ENCODE peak calls at places on chromosomes 2 and 18, in four cellular contexts. D is cardiac muscle cell, C is tibial artery, H is mammary epithelial cell. B is an unnamed sample.
A peak's percentile ranks its signal among the peaks of the same experiment; 100 is the strongest.

GRCh38 chr2:235216901-235217300 is 265.1 kb downstream of the SH3BP4 start:
- DNase-seq in D (no peak), C (no peak), H (no peak), B (no peak)

GRCh38 chr2:219831957-219832356 is 204.5 kb downstream of the SLC4A3 start:
- DNase-seq in D (no peak), C (no peak), H (no peak), B (no peak)

GRCh38 chr2:32947076-32947483 is 327 bp downstream of the LTBP1 start:
- DNase-seq in D (no peak), C (no peak), H (no peak), B (peak; percentile 37)

GRCh38 chr2:95082479-95082878 is 39.1 kb downstream of the MRPS5 start:
- DNase-seq in D (no peak), C (no peak), H (peak; percentile 17), B (no peak)

GRCh38 chr2:75327334-75327733 is 128.0 kb upstream of the TACR1 start:
- DNase-seq in D (no peak), C (no peak), H (no peak), B (no peak)

GRCh38 chr2:232890896-232891601 is 21.0 kb downstream of the SNORC start:
- DNase-seq in D (peak; percentile 69), C (peak; percentile 14), H (peak; percentile 82), B (peak; percentile 48)

GRCh38 chr18:35289293-35290069 is 548 bp downstream of the ZSCAN30 start:
- DNase-seq in D (peak; percentile 1), C (no peak), H (peak; percentile 2), B (no peak)

GRCh38 chr2:24399434-24400206 is 39.3 kb upstream of the ITSN2 start:
- DNase-seq in D (no peak), C (no peak), H (no peak), B (no peak)

GRCh38 chr2:85753035-85753524 is 711 bp upstream of the ATOH8 start:
- DNase-seq in D (no peak), C (no peak), H (no peak), B (no peak)

GRCh38 chr2:196808281-196808680 is 874 bp downstream of the C2orf66 start:
- DNase-seq in D (no peak), C (no peak), H (no peak), B (no peak)

GRCh38 chr2:107137711-107138110 is 251.7 kb upstream of the ST6GAL2 start:
- DNase-seq in D (no peak), C (no peak), H (no peak), B (no peak)

GRCh38 chr2:193966590-193966989 is 1690.4 kb upstream of the SLC39A10 start:
- DNase-seq in D (no peak), C (no peak), H (peak; percentile 70), B (no peak)

GRCh38 chr18:44185981-44186380 is 494.7 kb upstream of the SETBP1 start:
- DNase-seq in D (no peak), C (no peak), H (no peak), B (no peak)

GRCh38 chr2:68236876-68237275 is 15.5 kb downstream of the PPP3R1 start:
- DNase-seq in D (no peak), C (no peak), H (no peak), B (no peak)

GRCh38 chr2:103788875-103789715 is 1027.3 kb downstream of the TMEM182 start:
- DNase-seq in D (peak; percentile 58), C (no peak), H (no peak), B (no peak)

GRCh38 chr2:14626873-14627272 is 5.6 kb upstream of the LRATD1 start:
- DNase-seq in D (no peak), C (no peak), H (peak; percentile 58), B (no peak)

GRCh38 chr2:174788291-174788929 is 24.1 kb upstream of the CHRNA1 start:
- DNase-seq in D (no peak), C (no peak), H (no peak), B (peak; percentile 18)

GRCh38 chr2:27622921-27623384 is 5.9 kb downstream of the CCDC121 start:
- DNase-seq in D (no peak), C (no peak), H (peak; percentile 33), B (no peak)

GRCh38 chr2:40758778-40759177 is 306.9 kb upstream of the SLC8A1 start:
- DNase-seq in D (no peak), C (no peak), H (no peak), B (no peak)

GRCh38 chr18:7958897-7959146 is 391.7 kb downstream of the PTPRM start:
- DNase-seq in D (no peak), C (no peak), H (no peak), B (no peak)

GRCh38 chr2:54605836-54606235 is 117.6 kb upstream of the EML6 start:
- DNase-seq in D (no peak), C (no peak), H (no peak), B (no peak)

GRCh38 chr18:26103579-26103978 is 13.2 kb upstream of the SS18 start:
- DNase-seq in D (no peak), C (no peak), H (no peak), B (peak; percentile 34)

GRCh38 chr2:150410809-150411208 is 76.7 kb downstream of the RND3 start:
- DNase-seq in D (peak; percentile 84), C (no peak), H (no peak), B (no peak)

GRCh38 chr2:234676859-234677450 is 180.1 kb upstream of the ARL4C start:
- DNase-seq in D (no peak), C (no peak), H (no peak), B (no peak)

GRCh38 chr2:140990416-140990815 is 1140.4 kb downstream of the LRP1B start:
- DNase-seq in D (no peak), C (no peak), H (peak; percentile 12), B (no peak)

GRCh38 chr2:39416172-39416571 is 20.9 kb downstream of the MAP4K3 start:
- DNase-seq in D (no peak), C (no peak), H (no peak), B (no peak)

DNA sequence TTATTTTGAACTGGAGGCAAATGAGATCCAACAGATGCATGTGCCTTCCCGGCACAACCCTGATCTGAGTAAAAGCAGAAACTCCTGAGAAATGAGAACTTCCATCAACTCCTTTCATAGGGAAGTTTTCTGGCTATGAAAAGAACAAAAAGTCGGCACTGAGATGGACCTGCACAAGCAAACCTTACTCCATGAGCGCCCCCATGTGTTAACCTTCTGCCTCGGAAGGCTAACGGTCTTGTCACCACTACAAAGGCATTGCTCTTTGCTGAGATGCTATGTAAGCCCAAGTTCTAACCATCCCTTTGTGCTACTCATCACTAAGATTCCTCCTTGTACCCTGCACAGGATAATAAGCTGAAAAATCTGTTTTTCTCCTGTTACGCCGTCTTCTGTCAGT is 57.3 kb upstream of the SULT1C3 start:
- DNase-seq in D (peak; percentile 8), C (no peak), H (no peak), B (peak; percentile 29)
- TF ChIP-seq CTCF in D (peak; percentile 11), C (no peak), H (peak; percentile 53), B (peak; percentile 35)

DNA sequence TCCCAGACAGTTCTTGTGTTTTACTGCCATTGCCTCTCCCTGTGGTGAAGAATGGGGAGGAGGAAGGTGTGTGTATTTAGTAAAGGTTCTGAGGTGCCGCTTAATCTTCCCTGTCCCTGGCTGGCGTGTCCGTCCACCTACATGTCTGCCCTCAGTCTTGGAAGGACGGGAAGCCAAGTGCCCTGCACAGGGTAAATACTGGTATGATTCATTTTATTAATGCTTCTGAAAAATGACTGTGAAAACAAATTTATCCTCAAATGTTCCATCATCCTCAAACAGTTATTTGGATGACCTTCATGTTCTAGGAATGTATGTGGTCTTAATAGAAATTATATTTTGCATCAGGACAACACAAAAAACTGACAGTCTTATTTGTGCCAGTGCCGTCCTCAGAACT is 6.6 kb downstream of the EPAS1 start:
- DNase-seq in D (no peak), C (no peak), H (no peak), B (no peak)
- H3K4me1 ChIP-seq in D (peaks cover 20% of the 10 kb centered on the region), C (peaks cover 90% of the 10 kb centered on the region), H (peaks cover 45% of the 10 kb centered on the region), B (peaks cover 22% of the 10 kb centered on the region)

DNA sequence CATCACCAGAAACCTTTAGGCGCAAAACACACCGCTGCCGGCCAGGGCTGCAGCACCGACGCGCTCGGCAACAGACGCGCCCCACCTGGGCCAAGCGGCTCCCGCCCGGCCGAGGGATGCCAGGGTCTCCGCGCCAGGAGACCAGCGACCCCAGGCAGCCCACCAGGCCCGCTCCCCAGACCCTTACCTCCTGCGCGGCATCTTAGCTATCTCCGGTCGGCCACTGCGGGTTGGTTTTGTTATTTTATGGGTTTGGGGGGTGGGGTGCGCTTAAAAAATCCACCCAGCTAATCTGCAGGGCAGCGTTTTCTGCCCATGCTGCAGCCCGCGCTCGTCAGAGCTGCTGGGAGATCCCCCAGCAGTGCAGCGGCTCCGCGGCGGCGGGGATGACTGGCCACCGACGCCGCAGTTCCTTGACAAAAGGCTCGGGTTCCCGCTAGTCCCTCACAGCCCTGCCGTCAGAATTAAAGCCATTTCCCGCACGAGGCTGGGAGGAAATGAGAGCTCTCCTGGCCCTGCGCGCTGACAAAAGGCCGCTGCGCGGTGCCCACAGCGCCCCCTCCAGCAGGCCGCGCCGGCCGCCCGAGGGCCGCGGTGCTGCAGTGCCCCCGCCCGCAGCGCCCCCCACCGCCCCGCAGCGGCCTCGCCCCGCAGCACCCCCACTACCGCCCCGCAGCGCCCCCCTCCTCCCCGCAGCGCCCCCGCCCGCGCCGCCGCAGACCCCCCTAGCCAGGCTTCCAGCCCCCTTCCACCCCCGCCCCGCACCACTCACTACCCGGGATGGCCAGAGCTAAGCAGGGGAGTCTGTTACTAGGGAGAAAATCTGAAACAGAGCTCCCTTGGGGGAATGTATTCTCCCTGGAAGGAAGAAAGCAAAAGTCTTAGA is at the start of gene ADD2:
- DNase-seq in D (peak; percentile 83), C (no peak), H (peak; percentile 10), B (peak; percentile 68)
- TF ChIP-seq CTCF in D (peak; percentile 35), C (no peak), H (no peak), B (peak; percentile 27)

DNA sequence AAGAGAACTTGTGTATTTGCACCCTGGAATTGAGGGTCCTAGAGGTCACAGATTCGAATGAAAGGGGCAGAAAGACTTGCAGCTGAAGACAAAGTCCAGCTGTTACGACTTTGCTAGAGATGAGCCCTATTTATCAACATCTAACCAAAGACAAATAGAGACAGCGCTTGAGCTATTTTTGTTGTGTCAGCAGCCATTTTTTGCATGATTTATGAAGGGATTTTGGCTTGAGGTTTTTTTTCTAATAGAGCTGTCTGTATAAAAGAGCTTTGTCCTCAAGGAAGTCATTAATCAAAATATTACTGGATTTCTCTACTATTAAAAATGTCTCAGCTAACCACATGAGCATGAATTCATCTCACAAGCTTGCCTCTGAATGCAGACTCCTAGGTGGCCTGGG is 7.0 kb upstream of the CD226 start:
- DNase-seq in D (no peak), C (no peak), H (no peak), B (no peak)
- H3K4me1 ChIP-seq in D (no peaks in the 10 kb centered on the region), C (peaks cover 14% of the 10 kb centered on the region), H (no peaks in the 10 kb centered on the region), B (no peaks in the 10 kb centered on the region)

GRCh38 chr18:50662177-50662576 is 102.3 kb downstream of the MAPK4 start:
- DNase-seq in D (no peak), C (no peak), H (peak; percentile 5), B (no peak)
- TF ChIP-seq CTCF in D (peak; percentile 41), C (no peak), H (peak; percentile 46), B (peak; percentile 52)